ENCODE peak calls at places on chromosomes 5 and 9, in eight cellular contexts. E, R, H, D, A, O, Q and B are unnamed samples.

GRCh38 chr9:101176384-101176783 is 147.9 kb downstream of the PLPPR1 start:
- DNase-seq in E (no peak), R (peak), H (no peak), D (no peak), A (no peak), O (peak), Q (no peak), B (no peak)

GRCh38 chr9:107087256-107087655 is 195.8 kb upstream of the RAD23B start:
- DNase-seq in E (no peak), R (no peak), H (no peak), D (no peak), A (no peak), O (no peak), Q (no peak), B (no peak)

GRCh38 chr5:128213340-128213739 is 129.8 kb downstream of the SLC12A2 start:
- DNase-seq in E (peak), R (peak), H (no peak), D (no peak), A (no peak), O (peak), Q (peak), B (peak)

GRCh38 chr5:177015156-177015555 is 7.3 kb upstream of the ZNF346 start:
- DNase-seq in E (no peak), R (no peak), H (no peak), D (no peak), A (no peak), O (no peak), Q (no peak), B (peak)

GRCh38 chr5:64632251-64632650 is 58.1 kb upstream of the SHISAL2B start:
- DNase-seq in E (peak), R (no peak), H (no peak), D (no peak), A (no peak), O (no peak), Q (peak), B (no peak)

GRCh38 chr5:82593481-82593880 is 315.3 kb upstream of the RPS23 start:
- DNase-seq in E (no peak), R (no peak), H (no peak), D (no peak), A (no peak), O (no peak), Q (no peak), B (peak)

GRCh38 chr9:87337335-87338074 is 160.2 kb upstream of the DAPK1 start:
- DNase-seq in E (no peak), R (peak), H (no peak), D (no peak), A (no peak), O (no peak), Q (no peak), B (peak)

GRCh38 chr9:127975376-127976315 is 5.1 kb downstream of the EEIG1 start:
- DNase-seq in E (no peak), R (no peak), H (peak), D (no peak), A (no peak), O (no peak), Q (no peak), B (no peak)

GRCh38 chr9:68500457-68501158 is 40.1 kb downstream of the TMEM252 start:
- DNase-seq in E (no peak), R (no peak), H (no peak), D (no peak), A (no peak), O (no peak), Q (no peak), B (peak)

GRCh38 chr9:129242191-129242953 is 64.3 kb upstream of the IER5L start:
- DNase-seq in E (no peak), R (no peak), H (peak), D (no peak), A (no peak), O (no peak), Q (no peak), B (no peak)

GRCh38 chr9:88605500-88606172 is 70.7 kb downstream of the NXNL2 start:
- DNase-seq in E (no peak), R (no peak), H (no peak), D (peak), A (no peak), O (no peak), Q (no peak), B (peak)

GRCh38 chr5:90161399-90161798 is 248.2 kb downstream of the CETN3 start:
- DNase-seq in E (no peak), R (peak), H (no peak), D (no peak), A (no peak), O (peak), Q (no peak), B (peak)

GRCh38 chr5:95081500-95082355 is 203.2 kb downstream of the MCTP1 start:
- DNase-seq in E (no peak), R (peak), H (no peak), D (no peak), A (no peak), O (no peak), Q (peak), B (peak)

GRCh38 chr9:98565152-98566135 is 143.3 kb downstream of the GABBR2 start:
- DNase-seq in E (no peak), R (no peak), H (no peak), D (no peak), A (no peak), O (no peak), Q (no peak), B (no peak)

GRCh38 chr5:38426493-38426892 is 130.0 kb downstream of the LIFR start:
- DNase-seq in E (no peak), R (no peak), H (no peak), D (no peak), A (no peak), O (no peak), Q (no peak), B (peak)

GRCh38 chr5:68074048-68074632 is 141.4 kb upstream of the PIK3R1 start:
- DNase-seq in E (no peak), R (peak), H (no peak), D (no peak), A (no peak), O (no peak), Q (no peak), B (peak)

GRCh38 chr5:59571077-59571476 is 322.4 kb downstream of the PDE4D start:
- DNase-seq in E (no peak), R (no peak), H (no peak), D (no peak), A (no peak), O (no peak), Q (no peak), B (no peak)

GRCh38 chr9:6822696-6823095 is 64.9 kb downstream of the KDM4C start:
- DNase-seq in E (no peak), R (no peak), H (no peak), D (no peak), A (no peak), O (no peak), Q (no peak), B (no peak)

GRCh38 chr9:5395428-5395827 is 42.3 kb downstream of the PLGRKT start:
- DNase-seq in E (no peak), R (no peak), H (no peak), D (no peak), A (no peak), O (no peak), Q (no peak), B (no peak)

GRCh38 chr5:124683917-124684555 is 62.4 kb downstream of the ZNF608 start:
- DNase-seq in E (no peak), R (no peak), H (no peak), D (no peak), A (no peak), O (no peak), Q (no peak), B (no peak)